ENCODE peak calls at places on chromosomes 6 and 20, in eight cellular contexts. S, C, U, D, H, F, Y and I are unnamed samples.
A peak's percentile ranks its signal among the peaks of the same experiment; 100 is the strongest.

GRCh38 chr6:16355238-16355637 is 116.9 kb downstream of the GMPR start:
- DNase-seq in U (no peak), H (no peak), S (no peak), C (no peak), F (no peak), Y (no peak), D (no peak), I (no peak)

GRCh38 chr6:13512900-13513299 is 25.5 kb upstream of the GFOD1 start:
- DNase-seq in U (no peak), Y (no peak), H (no peak), C (no peak), D (no peak), F (no peak), S (no peak), I (no peak)

GRCh38 chr6:158388727-158389126 is 76.5 kb downstream of the TULP4 start:
- DNase-seq in H (no peak), F (no peak), S (no peak), Y (no peak), U (no peak), D (no peak), C (no peak), I (no peak)

GRCh38 chr6:57177545-57178225 is 5.6 kb downstream of the BAG2 start:
- DNase-seq in D (no peak), F (no peak), C (no peak), S (no peak), H (no peak), Y (no peak), U (no peak), I (no peak)

GRCh38 chr6:621916-622315 is 35.0 kb downstream of the HUS1B start:
- DNase-seq in F (no peak), Y (no peak), U (no peak), S (no peak), C (no peak), D (no peak), H (no peak), I (no peak)

GRCh38 chr6:169839493-169839892 is 88.1 kb downstream of the ERMARD start:
- DNase-seq in H (no peak), U (no peak), Y (no peak), C (no peak), S (no peak), F (no peak), D (peak; percentile 32), I (no peak)

GRCh38 chr6:107064579-107065065 is 36.6 kb downstream of the MTRES1 start:
- DNase-seq in U (no peak), F (no peak), H (no peak), D (no peak), S (no peak), Y (peak; percentile 61), C (peak; percentile 78), I (peak; percentile 67)

GRCh38 chr20:44851545-44851944 is 34.0 kb upstream of the YWHAB start:
- DNase-seq in D (peak; percentile 58), F (no peak), U (no peak), C (no peak), H (no peak), Y (no peak), S (no peak), I (no peak)

GRCh38 chr20:16299892-16300291 is 273.4 kb downstream of the KIF16B start:
- DNase-seq in H (no peak), S (no peak), Y (no peak), D (no peak), U (no peak), C (no peak), F (no peak), I (no peak)

GRCh38 chr6:167825759-167826229 is 917 bp upstream of the AFDN start:
- DNase-seq in S (peak; percentile 91), U (no peak), Y (peak; percentile 68), D (peak; percentile 93), F (no peak), H (peak; percentile 57), C (no peak), I (peak; percentile 81)

GRCh38 chr6:20497200-20497820 is 36.9 kb upstream of the CDKAL1 start:
- DNase-seq in S (no peak), F (no peak), U (no peak), D (no peak), H (no peak), C (peak; percentile 84), Y (no peak), I (no peak)

GRCh38 chr20:56273491-56273890 is 25.0 kb downstream of the MC3R start:
- DNase-seq in H (no peak), Y (no peak), U (no peak), D (no peak), F (no peak), C (no peak), S (no peak), I (no peak)

GRCh38 chr6:124858564-124858963 is 103.7 kb upstream of the RNF217 start:
- DNase-seq in C (no peak), H (no peak), U (no peak), F (no peak), Y (no peak), S (no peak), D (no peak), I (no peak)

GRCh38 chr6:90369024-90369519 is 72.4 kb upstream of the BACH2 start:
- DNase-seq in D (peak; percentile 36), S (no peak), C (peak; percentile 100), Y (peak; percentile 82), U (no peak), F (no peak), H (no peak), I (peak; percentile 53)

GRCh38 chr6:157317129-157317814 is 6.0 kb downstream of the TMEM242 start:
- DNase-seq in D (no peak), F (no peak), U (no peak), S (no peak), C (peak; percentile 88), Y (peak; percentile 68), H (no peak), I (peak; percentile 72)

GRCh38 chr6:23454090-23454998 is 671.7 kb upstream of the NRSN1 start:
- DNase-seq in Y (no peak), U (no peak), C (peak; percentile 29), F (no peak), H (no peak), D (no peak), S (no peak), I (no peak)

GRCh38 chr20:36924167-36925045 is 27.1 kb downstream of the SAMHD1 start:
- DNase-seq in H (no peak), S (no peak), Y (peak; percentile 39), U (no peak), D (no peak), C (no peak), F (no peak), I (no peak)

GRCh38 chr20:41137412-41138216 is at the start of gene PLCG1:
- DNase-seq in S (peak; percentile 91), F (peak; percentile 77), H (peak; percentile 88), U (peak; percentile 70), D (peak; percentile 99), C (peak; percentile 77), Y (peak; percentile 92), I (peak; percentile 76)

GRCh38 chr6:29790626-29791025 is 37.0 kb upstream of the HLA-G start:
- DNase-seq in Y (peak; percentile 47), F (no peak), D (no peak), S (no peak), U (no peak), H (no peak), C (no peak), I (no peak)

GRCh38 chr20:55415567-55416142 is 589.7 kb downstream of the CBLN4 start:
- DNase-seq in D (peak; percentile 49), U (peak; percentile 46), H (no peak), C (no peak), F (no peak), S (peak; percentile 12), Y (no peak), I (no peak)